ENCODE peak calls at places on chromosome 2, in four cellular contexts. F is HepG2, A is K562, V is GM12878. U is an unnamed sample.

GRCh38 chr2:189347540-189347939 is 93.7 kb upstream of the WDR75 start:
- DNase-seq in A (peak), V (peak), F (peak), U (no peak)

GRCh38 chr2:241454837-241455485 is 53.4 kb downstream of the STK25 start:
- DNase-seq in V (no peak), F (no peak), A (no peak), U (no peak)

GRCh38 chr2:6928452-6928851 is 11.2 kb downstream of the RNF144A start:
- DNase-seq in A (no peak), F (no peak), V (no peak), U (no peak)

GRCh38 chr2:30691948-30692828 is 115.1 kb downstream of the CAPN13 start:
- DNase-seq in F (no peak), A (no peak), V (no peak), U (no peak)

GRCh38 chr2:1748741-1749488 is 4.6 kb upstream of the PXDN start:
- DNase-seq in A (no peak), V (no peak), F (no peak), U (no peak)

GRCh38 chr2:181741756-181742155 is 61.4 kb upstream of the NEUROD1 start:
- DNase-seq in A (no peak), F (no peak), V (no peak), U (no peak)

GRCh38 chr2:138094031-138094430 is 129.8 kb downstream of the HNMT start:
- DNase-seq in F (no peak), V (no peak), A (no peak), U (no peak)

GRCh38 chr2:65232636-65233035 is 5.0 kb downstream of the ACTR2 start:
- DNase-seq in F (no peak), A (no peak), V (no peak), U (no peak)

GRCh38 chr2:189363559-189363958 is 77.7 kb upstream of the WDR75 start:
- DNase-seq in A (no peak), V (no peak), F (peak), U (no peak)

GRCh38 chr2:63661076-63661475 is 72.3 kb downstream of the MDH1 start:
- DNase-seq in A (no peak), F (no peak), V (no peak), U (no peak)

GRCh38 chr2:149064365-149064841 is 25.9 kb downstream of the LYPD6B start:
- DNase-seq in F (no peak), V (no peak), A (no peak), U (no peak)

GRCh38 chr2:38933653-38934052 is 44.0 kb downstream of the ARHGEF33 start:
- DNase-seq in A (no peak), F (no peak), V (no peak), U (no peak)

GRCh38 chr2:38930600-38930999 is 40.9 kb downstream of the ARHGEF33 start:
- DNase-seq in V (no peak), F (no peak), A (no peak), U (no peak)

GRCh38 chr2:38935568-38936172 is 46.0 kb downstream of the ARHGEF33 start:
- DNase-seq in F (no peak), V (no peak), A (no peak), U (no peak)

GRCh38 chr2:38932586-38932985 is 42.9 kb downstream of the ARHGEF33 start:
- DNase-seq in V (no peak), F (no peak), A (no peak), U (no peak)

DNA sequence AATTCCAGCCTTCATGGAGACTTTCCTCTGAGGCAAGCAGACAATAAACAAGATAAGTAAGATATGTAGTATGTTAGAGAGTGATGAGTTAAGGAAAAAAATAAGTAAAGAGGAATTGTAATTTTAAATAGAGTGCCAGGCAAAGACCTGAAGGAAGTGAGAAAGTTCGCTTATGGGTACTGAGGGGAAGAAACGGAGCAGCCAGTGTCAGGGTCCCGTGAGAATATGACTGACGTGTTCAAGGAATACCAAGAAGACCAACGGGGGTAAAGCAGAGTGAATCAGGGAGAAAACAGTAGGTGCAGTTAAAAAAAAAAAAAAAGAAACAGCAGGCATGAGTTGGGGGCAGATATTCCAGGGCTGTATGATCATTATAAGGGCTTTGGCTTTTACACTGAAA is 45.1 kb downstream of the ARHGEF33 start:
- DNase-seq in V (no peak), A (no peak), F (no peak), U (no peak)
- TF ChIP-seq NR2C2 in V (no peak), A (no peak), F (no peak), U (no peak)

GRCh38 chr2:54176577-54176976 is 61.2 kb downstream of the ACYP2 start:
- DNase-seq in V (no peak), A (no peak), F (peak), U (peak)
- TF ChIP-seq NR2C2 in V (no peak), A (no peak), F (no peak), U (no peak)

DNA sequence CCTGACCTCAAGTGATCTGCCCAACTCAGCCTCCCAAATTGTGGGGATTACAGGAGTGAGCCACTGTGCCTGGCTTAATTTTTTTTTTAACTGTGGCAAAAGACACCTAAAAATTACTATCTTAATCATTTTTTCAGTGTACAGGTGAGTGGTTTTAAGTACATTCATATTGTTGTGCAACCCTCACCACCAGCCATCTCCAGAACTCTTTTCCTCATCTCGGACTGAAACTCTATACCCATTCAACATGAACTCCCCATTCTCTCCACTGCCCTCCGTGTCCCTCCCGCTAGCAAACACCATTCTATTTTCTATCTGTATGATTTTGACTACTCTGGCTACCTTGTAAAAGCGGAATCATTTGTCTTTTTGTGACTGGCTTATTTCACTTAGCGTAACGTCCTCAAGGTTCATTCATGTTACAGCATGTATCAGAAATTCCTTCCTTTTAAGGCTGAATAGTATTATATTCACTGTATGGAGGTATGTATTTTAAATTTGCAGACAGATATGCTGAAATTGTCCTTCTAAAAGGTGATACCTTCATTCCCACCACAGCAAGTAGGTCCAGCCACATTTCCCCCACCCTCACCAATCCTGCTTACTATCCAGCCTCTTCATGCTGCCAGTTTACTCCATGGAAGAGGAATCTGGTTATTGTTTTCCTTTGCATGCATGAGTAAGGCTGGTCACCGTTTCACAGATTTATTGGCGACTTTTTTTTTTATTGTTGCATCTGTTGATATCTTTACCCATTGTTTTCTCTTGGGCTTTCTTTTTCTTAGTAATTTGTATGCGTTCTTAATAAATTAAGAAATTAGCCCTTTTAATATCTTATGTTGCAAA is 40.6 kb upstream of the ANXA4 start:
- DNase-seq in V (no peak), F (no peak), A (no peak), U (no peak)
- TF ChIP-seq NR2C2 in V (no peak), F (no peak), A (no peak), U (no peak)

GRCh38 chr2:95047629-95048510 is 22.4 kb downstream of the MAL start:
- DNase-seq in V (no peak), A (no peak), F (no peak), U (no peak)
- TF ChIP-seq NR2C2 in V (no peak), A (no peak), F (no peak), U (no peak)

GRCh38 chr2:75292826-75293225 is 93.5 kb upstream of the TACR1 start:
- DNase-seq in F (no peak), A (no peak), V (no peak), U (no peak)
- TF ChIP-seq NR2C2 in F (no peak), A (no peak), V (no peak), U (no peak)

GRCh38 chr2:228848638-228849037 is 422.4 kb downstream of the PID1 start:
- DNase-seq in V (no peak), A (no peak), F (no peak), U (no peak)

GRCh38 chr2:228846161-228846560 is 424.9 kb downstream of the PID1 start:
- DNase-seq in F (no peak), V (no peak), A (no peak), U (no peak)

GRCh38 chr2:228853151-228853550 is 417.9 kb downstream of the PID1 start:
- DNase-seq in F (no peak), A (no peak), V (no peak), U (peak)

GRCh38 chr2:228845162-228845910 is 425.8 kb downstream of the PID1 start:
- DNase-seq in V (no peak), F (no peak), A (no peak), U (no peak)

GRCh38 chr2:228847684-228848083 is 423.4 kb downstream of the PID1 start:
- DNase-seq in A (no peak), V (no peak), F (no peak), U (no peak)
- TF ChIP-seq NR2C2 in A (no peak), V (no peak), F (no peak), U (no peak)

GRCh38 chr2:216694201-216694825 is 1.0 kb downstream of the IGFBP5 start:
- DNase-seq in A (no peak), F (no peak), V (no peak), U (peak)
- TF ChIP-seq NR2C2 in A (no peak), F (no peak), V (no peak), U (no peak)

GRCh38 chr2:71674158-71674807 is 220.9 kb downstream of the DYSF start:
- DNase-seq in A (no peak), V (no peak), F (no peak), U (no peak)

GRCh38 chr2:71673402-71673795 is 220.0 kb downstream of the DYSF start:
- DNase-seq in V (no peak), F (no peak), A (no peak), U (no peak)

GRCh38 chr2:71672640-71673401 is 219.5 kb downstream of the DYSF start:
- DNase-seq in F (no peak), V (no peak), A (no peak), U (no peak)

GRCh38 chr2:71672011-71672639 is 218.8 kb downstream of the DYSF start:
- DNase-seq in F (peak), A (no peak), V (no peak), U (peak)

GRCh38 chr2:71675296-71675695 is 221.9 kb downstream of the DYSF start:
- DNase-seq in F (no peak), V (no peak), A (no peak), U (no peak)
- TF ChIP-seq NR2C2 in F (no peak), V (no peak), A (no peak), U (no peak)

GRCh38 chr2:85130407-85130806 is 2.8 kb upstream of the TCF7L1 start:
- DNase-seq in V (no peak), A (no peak), F (no peak), U (no peak)
- TF ChIP-seq NR2C2 in V (no peak), A (no peak), F (no peak), U (no peak)